ENCODE peak calls at places on chromosomes 16 and 17, in four cellular contexts. U, L, M and K are unnamed samples. For H3K4me1, the result is how much of the 10 kb centered on the place peaks cover.

GRCh38 chr17:61770752-61771533 is 92.4 kb downstream of the BRIP1 start:
- DNase-seq in M (no peak), L (no peak), U (no peak), K (no peak)

GRCh38 chr16:58413359-58413758 is 21.1 kb downstream of the GINS3 start:
- DNase-seq in U (no peak), M (no peak), L (no peak), K (no peak)

GRCh38 chr17:10713336-10713735 is 15.9 kb downstream of the ADPRM start:
- DNase-seq in M (no peak), U (no peak), L (no peak), K (no peak)

GRCh38 chr17:58335779-58336455 is 7.3 kb upstream of the TSPOAP1 start:
- DNase-seq in L (no peak), U (peak), M (no peak), K (peak)

GRCh38 chr16:946048-946395 is 24.8 kb downstream of the LMF1 start:
- DNase-seq in M (no peak), U (no peak), L (no peak), K (no peak)

GRCh38 chr16:79006762-79007161 is 593.8 kb downstream of the MAF start:
- DNase-seq in L (no peak), U (no peak), M (no peak), K (no peak)

GRCh38 chr17:8408371-8408770 is 10.7 kb upstream of the RNF222 start:
- DNase-seq in M (no peak), U (no peak), L (no peak), K (no peak)

GRCh38 chr17:59825533-59826316 is 67.0 kb downstream of the TUBD1 start:
- DNase-seq in M (no peak), U (no peak), L (no peak), K (no peak)

GRCh38 chr17:37485938-37486570 is 3.6 kb upstream of the DUSP14 start:
- DNase-seq in U (no peak), L (no peak), M (no peak), K (no peak)

GRCh38 chr16:84475643-84476240 is 28.7 kb downstream of the MEAK7 start:
- DNase-seq in M (no peak), U (no peak), L (no peak), K (no peak)

GRCh38 chr17:4950757-4951204 is at the start of gene ENO3:
- DNase-seq in U (no peak), M (no peak), L (no peak), K (no peak)

GRCh38 chr17:30990458-30990857 is 19.6 kb downstream of the RNF135 start:
- DNase-seq in M (no peak), L (no peak), U (no peak), K (no peak)

GRCh38 chr17:50917418-50917743 is 51.2 kb upstream of the TOB1 start:
- DNase-seq in U (no peak), L (no peak), M (no peak), K (no peak)
- H3K4me1 ChIP-seq in U (under half), L (under half), M (under half), K (under half)

DNA sequence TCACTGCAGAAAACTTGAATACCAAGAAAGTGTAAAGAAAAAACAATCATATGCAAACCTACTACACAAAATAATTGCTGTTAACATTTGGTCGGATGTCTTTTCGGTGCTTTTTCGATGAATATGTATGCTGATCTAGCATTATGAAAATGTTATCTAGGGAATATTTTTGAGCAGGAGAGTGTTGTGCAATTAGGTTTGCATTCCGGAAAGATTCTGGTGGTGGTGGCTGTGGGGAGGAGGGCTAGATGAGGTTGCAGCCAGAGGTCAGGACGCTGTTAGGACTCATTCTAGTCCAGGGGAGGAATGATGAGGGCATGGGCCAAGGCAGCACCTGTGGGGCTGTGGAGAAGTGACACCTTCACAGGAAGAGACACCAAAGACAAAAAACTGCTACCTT is 258.0 kb upstream of the ASIC2 start:
- DNase-seq in U (no peak), L (no peak), M (no peak), K (no peak)
- H3K4me1 ChIP-seq in U (under half), L (under half), M (under half), K (under half)

DNA sequence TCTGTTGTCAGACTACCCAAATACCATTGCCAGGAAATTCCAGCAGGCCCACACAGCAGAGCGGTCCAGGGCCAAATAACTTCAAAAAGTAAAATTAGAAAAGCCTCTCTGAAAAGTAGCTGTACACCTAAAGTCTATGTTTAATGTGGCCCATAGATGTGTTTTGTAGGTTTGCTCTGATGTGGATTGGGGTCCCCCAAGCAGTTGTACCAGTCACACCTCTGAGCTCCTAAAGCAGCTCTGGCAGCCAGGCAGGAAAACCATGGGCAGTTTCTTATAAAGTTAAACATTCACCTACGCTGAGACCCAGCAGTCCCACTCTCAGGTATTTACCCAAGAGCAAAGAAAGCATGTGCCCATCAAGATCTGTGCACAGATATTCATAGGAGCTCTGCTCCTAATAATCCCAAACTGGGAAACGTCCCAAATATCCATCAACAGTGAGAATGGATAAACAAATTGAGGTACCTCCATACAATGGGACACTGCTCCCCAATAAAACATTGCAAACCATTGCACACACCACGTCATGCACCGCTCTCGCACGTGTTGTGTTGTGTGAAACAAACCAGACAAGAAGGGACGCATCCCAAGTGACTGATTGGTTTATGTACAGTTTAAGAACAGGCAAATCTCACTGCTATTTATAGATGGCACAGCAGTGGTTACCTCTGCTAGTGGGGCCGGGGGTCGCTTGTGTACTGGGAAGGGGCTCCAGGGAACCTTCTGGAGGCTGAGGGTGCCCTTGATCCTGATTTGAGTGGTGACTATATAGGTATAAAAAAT is 15.8 kb upstream of the PRM1 start:
- DNase-seq in L (no peak), U (peak), M (no peak), K (no peak)
- H3K4me1 ChIP-seq in L (under half), U (under half), M (under half), K (under half)

GRCh38 chr16:73040136-73040535 is 7.8 kb downstream of the ZFHX3 start:
- DNase-seq in M (no peak), L (no peak), U (peak), K (no peak)

GRCh38 chr16:73042807-73043206 is 5.1 kb downstream of the ZFHX3 start:
- DNase-seq in M (no peak), U (no peak), L (no peak), K (no peak)

GRCh38 chr16:73037845-73038570 is 9.9 kb downstream of the ZFHX3 start:
- DNase-seq in M (no peak), L (no peak), U (peak), K (no peak)

GRCh38 chr16:73041644-73042043 is 6.3 kb downstream of the ZFHX3 start:
- DNase-seq in L (no peak), M (no peak), U (no peak), K (no peak)

GRCh38 chr16:73040735-73041402 is 7.1 kb downstream of the ZFHX3 start:
- DNase-seq in L (no peak), M (no peak), U (peak), K (no peak)
- H3K4me1 ChIP-seq in L (under half), M (under half), U (half or more), K (half or more)

GRCh38 chr16:81514568-81515258 is 70.1 kb downstream of the CMIP start:
- DNase-seq in L (no peak), U (no peak), M (no peak), K (no peak)
- H3K4me1 ChIP-seq in L (under half), U (under half), M (under half), K (under half)

DNA sequence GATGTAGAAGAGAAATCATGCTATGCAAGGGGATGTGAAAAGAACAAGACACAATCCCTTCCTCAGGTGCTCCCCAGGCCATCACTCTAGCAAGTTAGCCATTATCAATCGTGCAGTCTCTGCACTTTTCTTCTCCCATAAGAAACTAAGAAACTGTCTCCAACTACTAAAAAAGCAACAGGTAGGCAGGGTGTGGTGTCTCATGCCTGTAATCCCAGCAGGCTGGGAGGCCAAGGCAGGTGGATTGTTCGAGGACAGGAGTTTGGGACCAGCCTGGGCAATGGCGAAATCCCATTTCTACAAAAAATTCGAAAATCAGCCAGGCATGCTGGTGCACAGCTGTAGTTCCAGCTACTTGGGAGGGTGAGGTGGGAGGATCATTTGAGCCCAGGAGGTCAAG is 13.8 kb downstream of the PARN start:
- DNase-seq in M (no peak), L (no peak), U (no peak), K (no peak)
- H3K4me1 ChIP-seq in M (under half), L (under half), U (under half), K (under half)

GRCh38 chr17:19723967-19724366 is 7.6 kb upstream of the SLC47A2 start:
- DNase-seq in U (no peak), M (no peak), L (no peak), K (no peak)

GRCh38 chr17:19727466-19728113 is 11.2 kb upstream of the SLC47A2 start:
- DNase-seq in L (no peak), U (peak), M (no peak), K (no peak)

GRCh38 chr17:19725486-19725885 is 9.1 kb upstream of the SLC47A2 start:
- DNase-seq in U (no peak), M (no peak), L (no peak), K (no peak)

GRCh38 chr17:19726615-19727376 is 10.4 kb upstream of the SLC47A2 start:
- DNase-seq in U (no peak), M (no peak), L (no peak), K (no peak)

DNA sequence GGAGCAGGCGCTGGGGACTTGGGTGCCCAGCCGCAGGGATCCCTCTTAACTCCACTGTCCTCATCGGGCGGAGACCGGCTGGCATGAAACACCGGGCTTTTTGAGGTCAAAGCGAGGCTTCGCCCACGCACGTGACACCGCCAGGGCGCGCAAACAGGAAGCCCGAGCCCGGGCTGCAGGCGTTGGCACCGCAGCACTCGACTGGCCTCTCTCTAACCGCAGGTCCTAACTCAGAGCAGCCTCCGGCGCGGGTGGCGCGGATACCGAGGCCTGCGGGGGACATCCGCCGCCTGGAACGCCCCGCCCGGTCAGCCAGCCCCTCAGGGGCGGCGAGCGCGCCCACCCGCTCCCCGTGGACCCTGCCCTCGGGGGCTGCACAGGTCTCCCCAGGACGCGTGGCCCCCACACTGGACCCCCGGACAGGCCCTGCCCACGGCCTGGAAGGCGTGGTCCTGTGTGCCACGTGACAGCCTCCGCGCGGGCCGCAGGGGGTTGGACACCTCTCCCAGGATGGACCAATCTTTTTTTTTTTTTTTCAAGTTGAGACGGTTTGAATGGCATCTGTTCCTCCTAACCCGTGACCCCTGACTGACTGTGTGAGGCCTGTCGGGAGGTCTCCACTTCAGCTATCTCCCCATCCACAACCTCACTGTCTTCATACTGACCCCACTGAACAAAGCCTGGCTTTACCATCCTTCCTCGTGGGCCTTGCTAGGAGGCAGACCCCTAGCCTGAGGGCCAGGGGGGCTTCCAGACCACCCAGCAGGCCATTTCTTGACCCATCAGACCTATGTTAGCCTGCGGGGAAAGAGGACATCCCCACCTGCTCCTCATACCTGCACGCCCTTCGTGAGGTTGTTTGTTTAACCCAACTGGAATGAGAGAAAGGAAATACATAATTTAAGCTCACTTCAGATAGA is 8.4 kb upstream of the SLC47A2 start:
- DNase-seq in L (no peak), U (peak), M (peak), K (peak)
- H3K4me1 ChIP-seq in L (under half), U (under half), M (under half), K (half or more)

GRCh38 chr17:33464669-33465275 is 171.7 kb upstream of the ASIC2 start:
- DNase-seq in M (no peak), U (no peak), L (no peak), K (no peak)

GRCh38 chr17:33459078-33459940 is 166.2 kb upstream of the ASIC2 start:
- DNase-seq in M (no peak), L (no peak), U (no peak), K (no peak)

GRCh38 chr17:33469411-33469810 is 176.3 kb upstream of the ASIC2 start:
- DNase-seq in U (no peak), L (no peak), M (no peak), K (no peak)

GRCh38 chr17:33461051-33461450 is 168.0 kb upstream of the ASIC2 start:
- DNase-seq in M (no peak), U (no peak), L (no peak), K (no peak)

DNA sequence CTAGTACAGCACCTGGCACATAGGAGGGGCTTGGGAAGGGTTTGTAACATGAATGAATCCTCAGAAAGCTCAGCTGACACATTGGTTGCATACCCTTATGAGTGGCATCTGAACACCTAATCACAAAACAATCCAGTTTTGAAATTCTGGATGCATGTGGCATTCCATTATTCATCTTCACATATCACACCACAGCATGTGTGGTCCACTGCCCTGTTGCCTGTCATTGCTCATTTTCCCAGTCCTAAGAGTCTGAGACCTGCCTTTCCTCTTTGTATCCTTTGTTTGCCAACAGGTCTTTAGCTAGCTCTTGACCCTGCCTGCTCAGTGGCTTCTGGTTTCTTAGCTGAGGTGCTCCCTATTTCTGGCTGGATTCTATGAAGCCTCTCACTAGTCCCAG is 170.8 kb upstream of the ASIC2 start:
- DNase-seq in M (no peak), L (no peak), U (no peak), K (no peak)
- H3K4me1 ChIP-seq in M (under half), L (under half), U (under half), K (under half)

GRCh38 chr17:2705888-2706795 is 5.4 kb downstream of the CLUH start:
- DNase-seq in M (peak), U (peak), L (no peak), K (peak)
- H3K4me1 ChIP-seq in M (under half), U (half or more), L (under half), K (under half)

GRCh38 chr17:21196126-21196525 is 17.8 kb downstream of the TMEM11 start:
- DNase-seq in U (no peak), L (no peak), M (no peak), K (no peak)
- H3K4me1 ChIP-seq in U (under half), L (under half), M (under half), K (under half)